ENCODE peak calls at places on chromosomes 4 and X, in eight cellular contexts. One of them, this sample, is unnamed.

GRCh38 chr4:31088600-31089230 is 368.5 kb downstream of the PCDH7 start:
- DNase-seq in neural progenitor cell: no peak
- DNase-seq in GM23248: no peak
- DNase-seq in iPS DF 6.9: no peak
- DNase-seq in HCT116: peak; percentile 72
- DNase-seq in HL-60: no peak
- DNase-seq in heart right ventricle: peak; percentile 16
- DNase-seq in Peyer's patch: no peak
- DNase-seq in this sample: no peak

GRCh38 chr4:170476351-170476750 is 386.6 kb upstream of the AADAT start:
- DNase-seq in neural progenitor cell: no peak
- DNase-seq in GM23248: peak; percentile 4
- DNase-seq in iPS DF 6.9: no peak
- DNase-seq in HCT116: no peak
- DNase-seq in HL-60: no peak
- DNase-seq in heart right ventricle: no peak
- DNase-seq in Peyer's patch: no peak
- DNase-seq in this sample: no peak

GRCh38 chr4:124085561-124086180 is 626.9 kb downstream of the ANKRD50 start:
- DNase-seq in neural progenitor cell: no peak
- DNase-seq in GM23248: no peak
- DNase-seq in iPS DF 6.9: no peak
- DNase-seq in HCT116: no peak
- DNase-seq in HL-60: no peak
- DNase-seq in heart right ventricle: no peak
- DNase-seq in Peyer's patch: no peak
- DNase-seq in this sample: no peak

GRCh38 chr4:636628-636950 is 11.2 kb downstream of the PDE6B start:
- DNase-seq in neural progenitor cell: peak; percentile 1
- DNase-seq in GM23248: no peak
- DNase-seq in iPS DF 6.9: no peak
- DNase-seq in HCT116: no peak
- DNase-seq in HL-60: no peak
- DNase-seq in heart right ventricle: no peak
- DNase-seq in Peyer's patch: no peak
- DNase-seq in this sample: no peak

GRCh38 chr4:86376850-86377249 is 17.0 kb upstream of the MAPK10 start:
- DNase-seq in neural progenitor cell: peak; percentile 55
- DNase-seq in GM23248: no peak
- DNase-seq in iPS DF 6.9: no peak
- DNase-seq in HCT116: no peak
- DNase-seq in HL-60: no peak
- DNase-seq in heart right ventricle: no peak
- DNase-seq in Peyer's patch: no peak
- DNase-seq in this sample: no peak

GRCh38 chr4:141307241-141307689 is 86.6 kb downstream of the ZNF330 start:
- DNase-seq in neural progenitor cell: peak; percentile 67
- DNase-seq in GM23248: peak; percentile 69
- DNase-seq in iPS DF 6.9: peak; percentile 27
- DNase-seq in HCT116: peak; percentile 45
- DNase-seq in HL-60: peak; percentile 42
- DNase-seq in heart right ventricle: peak; percentile 50
- DNase-seq in Peyer's patch: peak; percentile 84
- DNase-seq in this sample: peak; percentile 48

GRCh38 chr4:22454955-22455354 is 60.9 kb downstream of the ADGRA3 start:
- DNase-seq in neural progenitor cell: no peak
- DNase-seq in GM23248: no peak
- DNase-seq in iPS DF 6.9: no peak
- DNase-seq in HCT116: no peak
- DNase-seq in HL-60: no peak
- DNase-seq in heart right ventricle: no peak
- DNase-seq in Peyer's patch: no peak
- DNase-seq in this sample: no peak

GRCh38 chrX:48909703-48910102 is 1.7 kb downstream of the SLC35A2 start:
- DNase-seq in neural progenitor cell: no peak
- DNase-seq in GM23248: no peak
- DNase-seq in iPS DF 6.9: no peak
- DNase-seq in HCT116: no peak
- DNase-seq in HL-60: no peak
- DNase-seq in heart right ventricle: no peak
- DNase-seq in Peyer's patch: no peak
- DNase-seq in this sample: no peak

GRCh38 chr4:119207051-119207450 is 5.5 kb upstream of the USP53 start:
- DNase-seq in neural progenitor cell: no peak
- DNase-seq in GM23248: peak; percentile 53
- DNase-seq in iPS DF 6.9: no peak
- DNase-seq in HCT116: no peak
- DNase-seq in HL-60: no peak
- DNase-seq in heart right ventricle: no peak
- DNase-seq in Peyer's patch: no peak
- DNase-seq in this sample: no peak

GRCh38 chrX:68841251-68842049 is 12.6 kb downstream of the EFNB1 start:
- DNase-seq in neural progenitor cell: no peak
- DNase-seq in GM23248: no peak
- DNase-seq in iPS DF 6.9: no peak
- DNase-seq in HCT116: no peak
- DNase-seq in HL-60: no peak
- DNase-seq in heart right ventricle: no peak
- DNase-seq in Peyer's patch: peak; percentile 86
- DNase-seq in this sample: no peak

GRCh38 chr4:12846368-12846767 is 637.8 kb downstream of the RAB28 start:
- DNase-seq in neural progenitor cell: peak; percentile 43
- DNase-seq in GM23248: no peak
- DNase-seq in iPS DF 6.9: no peak
- DNase-seq in HCT116: no peak
- DNase-seq in HL-60: no peak
- DNase-seq in heart right ventricle: no peak
- DNase-seq in Peyer's patch: no peak
- DNase-seq in this sample: no peak

GRCh38 chr4:93182722-93183121 is 645.8 kb upstream of the ATOH1 start:
- DNase-seq in neural progenitor cell: no peak
- DNase-seq in GM23248: no peak
- DNase-seq in iPS DF 6.9: no peak
- DNase-seq in HCT116: no peak
- DNase-seq in HL-60: no peak
- DNase-seq in heart right ventricle: no peak
- DNase-seq in Peyer's patch: no peak
- DNase-seq in this sample: no peak

GRCh38 chr4:128228778-128229457 is 58.7 kb downstream of the PGRMC2 start:
- DNase-seq in neural progenitor cell: no peak
- DNase-seq in GM23248: peak; percentile 29
- DNase-seq in iPS DF 6.9: no peak
- DNase-seq in HCT116: no peak
- DNase-seq in HL-60: no peak
- DNase-seq in heart right ventricle: no peak
- DNase-seq in Peyer's patch: no peak
- DNase-seq in this sample: no peak

GRCh38 chr4:165684177-165684870 is 188.7 kb upstream of the TLL1 start:
- DNase-seq in neural progenitor cell: no peak
- DNase-seq in GM23248: peak; percentile 46
- DNase-seq in iPS DF 6.9: no peak
- DNase-seq in HCT116: no peak
- DNase-seq in HL-60: no peak
- DNase-seq in heart right ventricle: no peak
- DNase-seq in Peyer's patch: no peak
- DNase-seq in this sample: no peak

GRCh38 chr4:1470816-1471442 is 64.7 kb upstream of the NKX1-1 start:
- DNase-seq in neural progenitor cell: no peak
- DNase-seq in GM23248: no peak
- DNase-seq in iPS DF 6.9: no peak
- DNase-seq in HCT116: no peak
- DNase-seq in HL-60: no peak
- DNase-seq in heart right ventricle: no peak
- DNase-seq in Peyer's patch: no peak
- DNase-seq in this sample: no peak

GRCh38 chr4:145912391-145912790 is 26.2 kb downstream of the ZNF827 start:
- DNase-seq in neural progenitor cell: no peak
- DNase-seq in GM23248: peak; percentile 32
- DNase-seq in iPS DF 6.9: no peak
- DNase-seq in HCT116: no peak
- DNase-seq in HL-60: no peak
- DNase-seq in heart right ventricle: no peak
- DNase-seq in Peyer's patch: no peak
- DNase-seq in this sample: no peak

GRCh38 chr4:158428242-158428641 is 93.4 kb upstream of the RXFP1 start:
- DNase-seq in neural progenitor cell: no peak
- DNase-seq in GM23248: peak; percentile 47
- DNase-seq in iPS DF 6.9: no peak
- DNase-seq in HCT116: no peak
- DNase-seq in HL-60: no peak
- DNase-seq in heart right ventricle: no peak
- DNase-seq in Peyer's patch: no peak
- DNase-seq in this sample: no peak

GRCh38 chr4:145099653-145100052 is 1.5 kb downstream of the ABCE1 start:
- DNase-seq in neural progenitor cell: no peak
- DNase-seq in GM23248: peak; percentile 41
- DNase-seq in iPS DF 6.9: no peak
- DNase-seq in HCT116: no peak
- DNase-seq in HL-60: no peak
- DNase-seq in heart right ventricle: no peak
- DNase-seq in Peyer's patch: no peak
- DNase-seq in this sample: no peak

GRCh38 chrX:39898147-39898546 is 199.6 kb downstream of the BCOR start:
- DNase-seq in neural progenitor cell: no peak
- DNase-seq in GM23248: no peak
- DNase-seq in iPS DF 6.9: no peak
- DNase-seq in HCT116: no peak
- DNase-seq in HL-60: no peak
- DNase-seq in heart right ventricle: no peak
- DNase-seq in Peyer's patch: no peak
- DNase-seq in this sample: no peak

GRCh38 chrX:39899059-39899458 is 198.7 kb downstream of the BCOR start:
- DNase-seq in neural progenitor cell: no peak
- DNase-seq in GM23248: no peak
- DNase-seq in iPS DF 6.9: no peak
- DNase-seq in HCT116: no peak
- DNase-seq in HL-60: no peak
- DNase-seq in heart right ventricle: no peak
- DNase-seq in Peyer's patch: no peak
- DNase-seq in this sample: no peak

GRCh38 chrX:39897741-39898097 is 200.0 kb downstream of the BCOR start:
- DNase-seq in neural progenitor cell: no peak
- DNase-seq in GM23248: no peak
- DNase-seq in iPS DF 6.9: no peak
- DNase-seq in HCT116: no peak
- DNase-seq in HL-60: no peak
- DNase-seq in heart right ventricle: no peak
- DNase-seq in Peyer's patch: no peak
- DNase-seq in this sample: no peak

GRCh38 chrX:39900788-39901170 is 197.0 kb downstream of the BCOR start:
- DNase-seq in neural progenitor cell: peak; percentile 36
- DNase-seq in GM23248: peak; percentile 30
- DNase-seq in iPS DF 6.9: no peak
- DNase-seq in HCT116: no peak
- DNase-seq in HL-60: no peak
- DNase-seq in heart right ventricle: no peak
- DNase-seq in Peyer's patch: no peak
- DNase-seq in this sample: no peak

DNA sequence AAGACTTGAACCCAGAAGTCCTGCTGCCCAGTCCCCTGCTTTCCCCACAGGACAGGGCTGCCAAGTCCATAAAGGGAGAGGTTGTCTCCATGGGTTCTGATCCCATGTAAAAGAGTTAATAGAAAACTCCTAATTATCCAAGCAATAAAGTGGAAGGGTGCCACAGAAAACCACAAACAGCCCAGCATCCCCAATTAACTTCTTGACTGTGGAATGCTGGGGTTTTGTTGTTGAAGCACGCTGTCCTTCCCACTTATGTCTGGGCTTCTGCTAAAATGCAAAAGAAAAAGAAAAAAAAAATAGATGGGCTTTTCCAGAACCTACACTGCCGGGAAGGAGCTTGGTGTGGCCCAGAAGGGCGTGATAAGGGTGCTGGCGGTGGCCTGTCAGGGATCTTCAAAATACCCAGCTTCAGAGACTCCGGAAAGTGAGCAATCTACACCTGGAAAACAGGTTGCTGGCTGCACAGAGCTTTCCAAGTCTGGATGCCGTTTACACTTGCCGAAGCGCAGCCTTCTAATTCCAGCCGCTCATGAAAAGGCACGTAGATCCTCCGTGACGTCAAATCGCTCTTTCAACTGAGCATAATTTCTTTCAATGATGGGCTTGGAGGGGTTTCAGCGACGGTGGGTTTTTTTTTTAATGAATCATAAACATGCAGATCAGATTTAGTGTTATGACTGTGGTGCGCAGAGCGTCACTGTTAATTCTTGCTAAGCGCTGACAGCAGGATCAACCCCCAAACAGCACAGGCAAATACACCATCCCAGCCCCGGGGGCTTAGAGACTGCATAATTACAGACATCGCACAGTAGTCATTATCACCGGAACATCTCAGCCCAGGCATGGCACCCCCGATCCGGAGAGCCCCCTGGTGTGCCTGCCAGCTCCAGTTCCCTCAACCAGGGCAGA is 197.6 kb downstream of the BCOR start:
- DNase-seq in neural progenitor cell: no peak
- DNase-seq in GM23248: no peak
- DNase-seq in iPS DF 6.9: no peak
- DNase-seq in HCT116: no peak
- DNase-seq in HL-60: no peak
- DNase-seq in heart right ventricle: no peak
- DNase-seq in Peyer's patch: no peak
- DNase-seq in this sample: no peak
- H3K4me3 ChIP-seq in neural progenitor cell: no peak overlapping the region
- H3K4me3 ChIP-seq in GM23248: no peak overlapping the region
- H3K4me3 ChIP-seq in iPS DF 6.9: no peak overlapping the region
- H3K4me3 ChIP-seq in HCT116: no peak overlapping the region
- H3K4me3 ChIP-seq in HL-60: no peak overlapping the region
- H3K4me3 ChIP-seq in heart right ventricle: no peak overlapping the region
- H3K4me3 ChIP-seq in Peyer's patch: no peak overlapping the region
- H3K4me3 ChIP-seq in this sample: no peak overlapping the region

GRCh38 chrX:11146411-11146810 is 35.3 kb downstream of the HCCS start:
- DNase-seq in neural progenitor cell: no peak
- DNase-seq in GM23248: no peak
- DNase-seq in iPS DF 6.9: no peak
- DNase-seq in HCT116: no peak
- DNase-seq in HL-60: no peak
- DNase-seq in heart right ventricle: no peak
- DNase-seq in Peyer's patch: no peak
- DNase-seq in this sample: no peak
- H3K4me3 ChIP-seq in neural progenitor cell: no peak overlapping the region
- H3K4me3 ChIP-seq in GM23248: no peak overlapping the region
- H3K4me3 ChIP-seq in iPS DF 6.9: no peak overlapping the region
- H3K4me3 ChIP-seq in HCT116: no peak overlapping the region
- H3K4me3 ChIP-seq in HL-60: no peak overlapping the region
- H3K4me3 ChIP-seq in heart right ventricle: no peak overlapping the region
- H3K4me3 ChIP-seq in Peyer's patch: no peak overlapping the region
- H3K4me3 ChIP-seq in this sample: no peak overlapping the region

GRCh38 chr4:89469930-89470375 is 162.4 kb upstream of the GPRIN3 start:
- DNase-seq in neural progenitor cell: no peak
- DNase-seq in GM23248: peak; percentile 91
- DNase-seq in iPS DF 6.9: no peak
- DNase-seq in HCT116: no peak
- DNase-seq in HL-60: peak; percentile 77
- DNase-seq in heart right ventricle: no peak
- DNase-seq in Peyer's patch: no peak
- DNase-seq in this sample: no peak
- H3K4me3 ChIP-seq in neural progenitor cell: no peak overlapping the region
- H3K4me3 ChIP-seq in GM23248: peak overlapping the region; percentile 47
- H3K4me3 ChIP-seq in iPS DF 6.9: no peak overlapping the region
- H3K4me3 ChIP-seq in HCT116: no peak overlapping the region
- H3K4me3 ChIP-seq in HL-60: no peak overlapping the region
- H3K4me3 ChIP-seq in heart right ventricle: no peak overlapping the region
- H3K4me3 ChIP-seq in Peyer's patch: no peak overlapping the region
- H3K4me3 ChIP-seq in this sample: no peak overlapping the region

GRCh38 chr4:18664051-18664450 is 642.5 kb upstream of the LCORL start:
- DNase-seq in neural progenitor cell: no peak
- DNase-seq in GM23248: no peak
- DNase-seq in iPS DF 6.9: no peak
- DNase-seq in HCT116: no peak
- DNase-seq in HL-60: no peak
- DNase-seq in heart right ventricle: no peak
- DNase-seq in Peyer's patch: no peak
- DNase-seq in this sample: no peak
- H3K4me3 ChIP-seq in neural progenitor cell: no peak overlapping the region
- H3K4me3 ChIP-seq in GM23248: no peak overlapping the region
- H3K4me3 ChIP-seq in iPS DF 6.9: no peak overlapping the region
- H3K4me3 ChIP-seq in HCT116: no peak overlapping the region
- H3K4me3 ChIP-seq in HL-60: no peak overlapping the region
- H3K4me3 ChIP-seq in heart right ventricle: no peak overlapping the region
- H3K4me3 ChIP-seq in Peyer's patch: no peak overlapping the region
- H3K4me3 ChIP-seq in this sample: no peak overlapping the region

This sample was measured in CD8-positive, alpha-beta memory T cell.